ENCODE peak calls at places on chromosomes 3 and 15, in seven cellular contexts. C is transverse colon, B is AG10803, W is fibroblast of pulmonary artery, R is epithelial cell of esophagus, D is esophagus muscularis mucosa, Z is uterus. E is an unnamed sample.

GRCh38 chr15:73369073-73369694 is 426 bp upstream of the HCN4 start:
- DNase-seq in W (no peak), Z (no peak), C (no peak), D (no peak), B (no peak), R (no peak), E (no peak)

GRCh38 chr15:101242160-101242998 is 9.5 kb downstream of the CHSY1 start:
- DNase-seq in D (no peak), Z (no peak), C (peak), B (peak), R (peak), W (peak), E (no peak)

GRCh38 chr3:101146946-101147345 is 153.7 kb upstream of the ABI3BP start:
- DNase-seq in W (no peak), D (no peak), B (peak), C (no peak), R (no peak), Z (no peak), E (no peak)

GRCh38 chr3:138197058-138197457 is 10.0 kb downstream of the ARMC8 start:
- DNase-seq in Z (no peak), R (peak), W (peak), B (peak), C (no peak), D (no peak), E (no peak)

GRCh38 chr3:78116874-78117273 is 1077.0 kb downstream of the ROBO2 start:
- DNase-seq in W (no peak), Z (no peak), R (no peak), C (no peak), D (no peak), B (peak), E (no peak)

GRCh38 chr3:154235330-154235729 is 89.0 kb downstream of the DHX36 start:
- DNase-seq in Z (no peak), R (peak), C (no peak), B (peak), D (no peak), W (no peak), E (no peak)

GRCh38 chr3:61371123-61371522 is 119.9 kb upstream of the FHIT start:
- DNase-seq in Z (no peak), C (no peak), R (peak), D (no peak), B (no peak), W (peak), E (peak)

GRCh38 chr3:58178528-58179234 is 32.1 kb downstream of the DNASE1L3 start:
- DNase-seq in W (no peak), D (no peak), B (no peak), C (peak), Z (no peak), R (peak), E (no peak)

GRCh38 chr3:184354121-184354728 is 7.2 kb downstream of the CLCN2 start:
- DNase-seq in R (peak), B (no peak), D (no peak), W (peak), Z (peak), C (peak), E (peak)

GRCh38 chr15:82021992-82022391 is 23.8 kb downstream of the MEX3B start:
- DNase-seq in R (peak), D (no peak), W (peak), Z (peak), C (no peak), B (peak), E (no peak)

GRCh38 chr15:66893294-66893693 is 172.1 kb upstream of the SMAD3 start:
- DNase-seq in Z (no peak), B (no peak), C (no peak), D (peak), W (no peak), R (no peak), E (no peak)

GRCh38 chr3:12239301-12239700 is 49.6 kb upstream of the PPARG start:
- DNase-seq in Z (no peak), D (no peak), R (no peak), B (peak), C (no peak), W (peak), E (no peak)

GRCh38 chr3:27426926-27427325 is 57.3 kb downstream of the SLC4A7 start:
- DNase-seq in C (no peak), B (no peak), D (no peak), R (no peak), W (no peak), Z (no peak), E (no peak)

GRCh38 chr15:71691700-71692417 is 118.5 kb upstream of the NR2E3 start:
- DNase-seq in B (peak), D (peak), C (no peak), W (peak), R (peak), Z (no peak), E (no peak)

GRCh38 chr3:139640456-139640855 is 37.3 kb downstream of the NMNAT3 start:
- DNase-seq in B (no peak), D (peak), C (no peak), Z (no peak), W (no peak), R (peak), E (no peak)

GRCh38 chr3:163953526-163953925 is 1124.8 kb downstream of the SI start:
- DNase-seq in D (no peak), R (no peak), B (no peak), W (no peak), Z (no peak), C (no peak), E (no peak)

GRCh38 chr15:27820232-27820631 is 278.9 kb downstream of the OCA2 start:
- DNase-seq in B (peak), W (peak), Z (no peak), C (no peak), R (peak), D (no peak), E (no peak)

GRCh38 chr3:178022599-178022998 is 513.6 kb upstream of the KCNMB2 start:
- DNase-seq in R (no peak), W (peak), D (no peak), B (peak), Z (no peak), C (no peak), E (no peak)

GRCh38 chr3:41199866-41200668 is 762 bp downstream of the CTNNB1 start:
- DNase-seq in R (peak), C (peak), B (peak), W (peak), D (no peak), Z (peak), E (peak)

GRCh38 chr3:124923833-124924232 is 10.7 kb downstream of the MUC13 start:
- DNase-seq in R (peak), D (no peak), W (peak), B (no peak), Z (no peak), C (no peak), E (no peak)

GRCh38 chr3:8836096-8836495 is 66.7 kb upstream of the OXTR start:
- DNase-seq in B (no peak), R (no peak), C (no peak), D (no peak), W (no peak), Z (no peak), E (no peak)

GRCh38 chr15:84752700-84753099 is 4.3 kb downstream of the ZNF592 start:
- DNase-seq in D (no peak), W (no peak), C (no peak), R (no peak), Z (no peak), B (peak), E (no peak)

GRCh38 chr3:69439683-69440270 is 53.9 kb upstream of the FRMD4B start:
- DNase-seq in R (peak), C (no peak), B (peak), D (no peak), W (peak), Z (no peak), E (no peak)

GRCh38 chr15:65940618-65940909 is 71.3 kb downstream of the RAB11A start:
- DNase-seq in R (peak), C (no peak), Z (no peak), W (peak), B (peak), D (no peak), E (no peak)

GRCh38 chr15:100108346-100108745 is 233.4 kb downstream of the ADAMTS17 start:
- DNase-seq in D (no peak), Z (no peak), B (no peak), W (no peak), R (no peak), C (no peak), E (no peak)

GRCh38 chr3:56303508-56303907 is 164.8 kb downstream of the ERC2 start:
- DNase-seq in C (no peak), Z (no peak), R (peak), W (peak), D (no peak), B (peak), E (peak)

GRCh38 chr3:159765025-159765859 is 223.4 kb upstream of the IL12A start:
- DNase-seq in B (peak), C (peak), R (peak), Z (peak), W (peak), D (no peak), E (peak)
- H3K4me3 ChIP-seq in B (peak), C (peak), R (peak), Z (peak), W (peak), D (peak), E (peak)

GRCh38 chr15:25693321-25694237 is 169.5 kb downstream of the ATP10A start:
- DNase-seq in C (no peak), B (peak), Z (no peak), D (no peak), R (no peak), W (peak), E (peak)
- TF ChIP-seq CTCF in C (peak), B (peak), Z (peak), D (peak), R (peak), W (peak), E (peak)

GRCh38 chr15:74710349-74711094 is 14.7 kb upstream of the EDC3 start:
- DNase-seq in B (no peak), C (no peak), W (no peak), D (no peak), R (no peak), Z (no peak), E (no peak)
- H3K4me3 ChIP-seq in B (no peak), C (no peak), W (no peak), D (no peak), R (no peak), Z (no peak), E (no peak)

GRCh38 chr3:14984581-14985113 is 37.3 kb downstream of the NR2C2 start:
- DNase-seq in D (no peak), R (no peak), Z (no peak), W (no peak), C (no peak), B (no peak), E (no peak)

GRCh38 chr3:14991818-14992612 is 44.6 kb downstream of the NR2C2 start:
- DNase-seq in R (peak), W (no peak), B (no peak), C (no peak), Z (no peak), D (no peak), E (no peak)

GRCh38 chr3:14989943-14990753 is 42.8 kb downstream of the NR2C2 start:
- DNase-seq in Z (no peak), C (no peak), D (no peak), R (peak), B (peak), W (peak), E (no peak)

GRCh38 chr3:14991148-14991742 is 43.9 kb downstream of the NR2C2 start:
- DNase-seq in C (no peak), Z (no peak), W (no peak), R (no peak), B (no peak), D (no peak), E (no peak)

GRCh38 chr3:14988988-14989394 is 41.6 kb downstream of the NR2C2 start:
- DNase-seq in Z (no peak), W (no peak), B (no peak), D (no peak), R (no peak), C (peak), E (peak)
- TF ChIP-seq CTCF in Z (no peak), W (no peak), B (no peak), D (no peak), R (no peak), C (no peak), E (peak)

DNA sequence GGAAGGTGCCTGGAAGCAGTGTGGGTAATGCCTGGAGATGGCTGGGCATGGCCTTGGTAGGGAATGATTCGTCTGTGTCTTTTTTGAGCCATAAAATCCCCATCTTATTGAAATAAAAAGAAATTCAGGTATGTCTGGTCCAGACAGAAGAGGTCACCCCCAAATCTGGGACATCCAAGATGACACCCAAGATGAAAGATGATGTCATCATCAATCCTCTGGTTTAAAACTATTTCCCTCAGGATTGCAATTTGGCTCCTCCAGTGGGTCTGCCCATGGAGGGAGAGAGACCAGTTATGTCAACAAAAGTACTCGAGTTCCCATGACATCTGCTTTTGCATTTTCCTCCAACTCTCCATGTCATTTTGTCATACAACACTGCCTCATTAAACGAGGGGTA is 16.7 kb upstream of the CCR9 start:
- DNase-seq in B (no peak), C (no peak), Z (no peak), W (no peak), R (no peak), D (no peak), E (no peak)
- H3K4me3 ChIP-seq in B (no peak), C (no peak), Z (no peak), W (no peak), R (no peak), D (no peak), E (no peak)

GRCh38 chr3:46141807-46142206 is 66.3 kb downstream of the CCR1 start:
- DNase-seq in D (no peak), W (no peak), Z (no peak), C (no peak), R (no peak), B (no peak), E (no peak)
- TF ChIP-seq CTCF in D (no peak), W (no peak), Z (no peak), C (no peak), R (no peak), B (no peak), E (no peak)

DNA sequence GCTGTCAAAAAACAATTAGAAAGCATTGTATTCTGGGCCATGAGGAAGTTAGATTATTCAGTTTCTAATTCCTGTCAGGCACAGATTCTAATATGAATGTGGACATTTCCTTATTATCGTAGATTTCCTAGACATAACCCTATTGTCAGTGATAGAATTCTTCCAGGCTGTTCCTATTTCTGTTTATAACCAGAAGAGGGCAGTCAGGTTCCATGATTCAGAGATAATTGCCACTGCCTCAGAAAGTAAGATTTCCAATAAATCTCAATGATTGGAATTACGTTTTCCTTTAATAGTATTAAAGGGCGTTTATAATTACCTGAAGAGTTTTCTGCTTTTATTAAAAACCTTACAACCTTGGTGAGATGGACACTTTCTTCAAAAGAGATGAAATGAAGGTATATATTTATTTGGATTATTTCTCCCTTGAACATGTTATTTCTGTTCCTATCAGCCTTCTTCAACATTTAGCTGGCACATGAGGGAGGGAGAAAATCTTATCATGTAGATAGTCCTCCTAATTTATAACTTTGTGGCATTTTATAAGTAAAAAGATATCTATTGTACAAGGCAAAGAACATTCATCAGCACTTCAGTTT is 439.2 kb downstream of the MCTP2 start:
- DNase-seq in B (peak), Z (no peak), W (peak), R (peak), C (no peak), D (no peak), E (no peak)
- H3K4me3 ChIP-seq in B (no peak), Z (no peak), W (no peak), R (no peak), C (no peak), D (no peak), E (no peak)